ENCODE peak calls at places on chromosomes 11 and 22, in five cellular contexts. One of them, this sample, is unnamed.
A peak's percentile ranks its signal among the peaks of the same experiment; 100 is the strongest.

GRCh38 chr11:18802381-18803257 is 11.0 kb upstream of the PTPN5 start:
- DNase-seq in ovary: no peak
- DNase-seq in right atrium auricular region: no peak
- DNase-seq in tibial nerve: no peak
- DNase-seq in mucosa of descending colon: peak; percentile 72
- DNase-seq in this sample: peak; percentile 70

GRCh38 chr11:106076421-106076922 is 675 bp downstream of the KBTBD3 start:
- DNase-seq in ovary: no peak
- DNase-seq in right atrium auricular region: no peak
- DNase-seq in tibial nerve: no peak
- DNase-seq in mucosa of descending colon: peak; percentile 41
- DNase-seq in this sample: no peak

GRCh38 chr11:92399702-92400101 is 175.1 kb downstream of the FAT3 start:
- DNase-seq in ovary: no peak
- DNase-seq in right atrium auricular region: no peak
- DNase-seq in tibial nerve: no peak
- DNase-seq in mucosa of descending colon: no peak
- DNase-seq in this sample: no peak

GRCh38 chr11:1751521-1751921 is 1.1 kb upstream of the IFITM10 start:
- DNase-seq in ovary: no peak
- DNase-seq in right atrium auricular region: no peak
- DNase-seq in tibial nerve: no peak
- DNase-seq in mucosa of descending colon: no peak
- DNase-seq in this sample: no peak

GRCh38 chr11:70463478-70464255 is 65.3 kb downstream of the CTTN start:
- DNase-seq in ovary: no peak
- DNase-seq in right atrium auricular region: no peak
- DNase-seq in tibial nerve: no peak
- DNase-seq in mucosa of descending colon: no peak
- DNase-seq in this sample: no peak

GRCh38 chr22:44735518-44736428 is 16.6 kb upstream of the ARHGAP8 start:
- DNase-seq in ovary: peak; percentile 83
- DNase-seq in right atrium auricular region: peak; percentile 77
- DNase-seq in tibial nerve: peak; percentile 70
- DNase-seq in mucosa of descending colon: peak; percentile 94
- DNase-seq in this sample: peak; percentile 24

GRCh38 chr11:128904872-128905344 is 13.8 kb downstream of the KCNJ5 start:
- DNase-seq in ovary: no peak
- DNase-seq in right atrium auricular region: no peak
- DNase-seq in tibial nerve: no peak
- DNase-seq in mucosa of descending colon: peak; percentile 29
- DNase-seq in this sample: peak; percentile 32

GRCh38 chr11:125429807-125430678 is 66.0 kb downstream of the FEZ1 start:
- DNase-seq in ovary: no peak
- DNase-seq in right atrium auricular region: no peak
- DNase-seq in tibial nerve: no peak
- DNase-seq in mucosa of descending colon: no peak
- DNase-seq in this sample: no peak

GRCh38 chr11:97007283-97007682 is 617.5 kb downstream of the JRKL start:
- DNase-seq in ovary: no peak
- DNase-seq in right atrium auricular region: no peak
- DNase-seq in tibial nerve: no peak
- DNase-seq in mucosa of descending colon: no peak
- DNase-seq in this sample: no peak

GRCh38 chr11:110613526-110613925 is 98.7 kb downstream of the ARHGAP20 start:
- DNase-seq in ovary: no peak
- DNase-seq in right atrium auricular region: no peak
- DNase-seq in tibial nerve: no peak
- DNase-seq in mucosa of descending colon: no peak
- DNase-seq in this sample: no peak

GRCh38 chr11:66106786-66107599 is 36.9 kb downstream of the PACS1 start:
- DNase-seq in ovary: no peak
- DNase-seq in right atrium auricular region: no peak
- DNase-seq in tibial nerve: no peak
- DNase-seq in mucosa of descending colon: no peak
- DNase-seq in this sample: no peak

GRCh38 chr11:121105063-121105480 is 4.0 kb downstream of the TECTA start:
- DNase-seq in ovary: peak; percentile 52
- DNase-seq in right atrium auricular region: peak; percentile 69
- DNase-seq in tibial nerve: peak; percentile 41
- DNase-seq in mucosa of descending colon: peak; percentile 21
- DNase-seq in this sample: no peak

GRCh38 chr11:119373917-119374631 is 7.4 kb downstream of the USP2 start:
- DNase-seq in ovary: peak; percentile 64
- DNase-seq in right atrium auricular region: no peak
- DNase-seq in tibial nerve: peak; percentile 52
- DNase-seq in mucosa of descending colon: peak; percentile 89
- DNase-seq in this sample: peak; percentile 70

GRCh38 chr11:82733444-82734119 is at the start of gene FAM181B:
- DNase-seq in ovary: peak; percentile 52
- DNase-seq in right atrium auricular region: no peak
- DNase-seq in tibial nerve: peak; percentile 37
- DNase-seq in mucosa of descending colon: peak; percentile 42
- DNase-seq in this sample: peak; percentile 25

GRCh38 chr11:66607126-66607834 is 9.2 kb upstream of the RBM14 start:
- DNase-seq in ovary: peak; percentile 86
- DNase-seq in right atrium auricular region: peak; percentile 91
- DNase-seq in tibial nerve: peak; percentile 60
- DNase-seq in mucosa of descending colon: peak; percentile 83
- DNase-seq in this sample: peak; percentile 89

GRCh38 chr11:22659783-22660182 is 6.6 kb upstream of the GAS2 start:
- DNase-seq in ovary: no peak
- DNase-seq in right atrium auricular region: no peak
- DNase-seq in tibial nerve: no peak
- DNase-seq in mucosa of descending colon: no peak
- DNase-seq in this sample: no peak

GRCh38 chr11:84812351-84813083 is 814.6 kb downstream of the DLG2 start:
- DNase-seq in ovary: no peak
- DNase-seq in right atrium auricular region: no peak
- DNase-seq in tibial nerve: no peak
- DNase-seq in mucosa of descending colon: no peak
- DNase-seq in this sample: no peak

GRCh38 chr11:126640186-126640585 is 284.7 kb downstream of the ST3GAL4 start:
- DNase-seq in ovary: no peak
- DNase-seq in right atrium auricular region: no peak
- DNase-seq in tibial nerve: no peak
- DNase-seq in mucosa of descending colon: no peak
- DNase-seq in this sample: no peak

GRCh38 chr11:71446150-71446549 is 2.0 kb downstream of the DHCR7 start:
- DNase-seq in ovary: no peak
- DNase-seq in right atrium auricular region: no peak
- DNase-seq in tibial nerve: no peak
- DNase-seq in mucosa of descending colon: no peak
- DNase-seq in this sample: no peak

GRCh38 chr11:134414772-134415765 is 3.0 kb upstream of the B3GAT1 start:
- DNase-seq in ovary: no peak
- DNase-seq in right atrium auricular region: no peak
- DNase-seq in tibial nerve: no peak
- DNase-seq in mucosa of descending colon: no peak
- DNase-seq in this sample: no peak

GRCh38 chr11:17683378-17684161 is 35.8 kb upstream of the MYOD1 start:
- DNase-seq in ovary: no peak
- DNase-seq in right atrium auricular region: no peak
- DNase-seq in tibial nerve: no peak
- DNase-seq in mucosa of descending colon: no peak
- DNase-seq in this sample: peak; percentile 91

GRCh38 chr11:13965337-13965736 is 2.8 kb downstream of the SPON1 start:
- DNase-seq in ovary: no peak
- DNase-seq in right atrium auricular region: no peak
- DNase-seq in tibial nerve: no peak
- DNase-seq in mucosa of descending colon: peak; percentile 85
- DNase-seq in this sample: no peak

GRCh38 chr11:32309541-32310217 is 125.7 kb downstream of the WT1 start:
- DNase-seq in ovary: no peak
- DNase-seq in right atrium auricular region: no peak
- DNase-seq in tibial nerve: no peak
- DNase-seq in mucosa of descending colon: no peak
- DNase-seq in this sample: no peak

GRCh38 chr11:8043756-8044155 is 37.3 kb upstream of the TUB start:
- DNase-seq in ovary: no peak
- DNase-seq in right atrium auricular region: no peak
- DNase-seq in tibial nerve: no peak
- DNase-seq in mucosa of descending colon: no peak
- DNase-seq in this sample: no peak

GRCh38 chr11:70210516-70210915 is 7.4 kb downstream of the FADD start:
- DNase-seq in ovary: no peak
- DNase-seq in right atrium auricular region: no peak
- DNase-seq in tibial nerve: no peak
- DNase-seq in mucosa of descending colon: no peak
- DNase-seq in this sample: no peak

GRCh38 chr11:31783264-31783663 is 27.9 kb downstream of the PAX6 start:
- DNase-seq in ovary: no peak
- DNase-seq in right atrium auricular region: no peak
- DNase-seq in tibial nerve: no peak
- DNase-seq in mucosa of descending colon: no peak
- DNase-seq in this sample: no peak

GRCh38 chr22:41746563-41747400 is 47.5 kb downstream of the MEI1 start:
- DNase-seq in ovary: peak; percentile 60
- DNase-seq in right atrium auricular region: peak; percentile 69
- DNase-seq in tibial nerve: peak; percentile 24
- DNase-seq in mucosa of descending colon: peak; percentile 87
- DNase-seq in this sample: peak; percentile 86

GRCh38 chr11:3086114-3086513 is 28.9 kb upstream of the CARS1 start:
- DNase-seq in ovary: no peak
- DNase-seq in right atrium auricular region: no peak
- DNase-seq in tibial nerve: no peak
- DNase-seq in mucosa of descending colon: no peak
- DNase-seq in this sample: no peak

GRCh38 chr11:12461516-12461915 is 84.1 kb downstream of the PARVA start:
- DNase-seq in ovary: no peak
- DNase-seq in right atrium auricular region: no peak
- DNase-seq in tibial nerve: no peak
- DNase-seq in mucosa of descending colon: no peak
- DNase-seq in this sample: no peak

GRCh38 chr11:73143126-73143838 is 1.2 kb upstream of the FCHSD2 start:
- DNase-seq in ovary: no peak
- DNase-seq in right atrium auricular region: no peak
- DNase-seq in tibial nerve: no peak
- DNase-seq in mucosa of descending colon: peak; percentile 59
- DNase-seq in this sample: no peak

GRCh38 chr11:130369141-130369691 is 54.5 kb upstream of the ZBTB44 start:
- DNase-seq in ovary: no peak
- DNase-seq in right atrium auricular region: no peak
- DNase-seq in tibial nerve: no peak
- DNase-seq in mucosa of descending colon: no peak
- DNase-seq in this sample: no peak

GRCh38 chr11:79543101-79543500 is 102.3 kb upstream of the TENM4 start:
- DNase-seq in ovary: no peak
- DNase-seq in right atrium auricular region: no peak
- DNase-seq in tibial nerve: no peak
- DNase-seq in mucosa of descending colon: no peak
- DNase-seq in this sample: no peak

GRCh38 chr11:57303280-57303989 is 21.3 kb downstream of the TNKS1BP1 start:
- DNase-seq in ovary: no peak
- DNase-seq in right atrium auricular region: no peak
- DNase-seq in tibial nerve: no peak
- DNase-seq in mucosa of descending colon: no peak
- DNase-seq in this sample: no peak

DNA sequence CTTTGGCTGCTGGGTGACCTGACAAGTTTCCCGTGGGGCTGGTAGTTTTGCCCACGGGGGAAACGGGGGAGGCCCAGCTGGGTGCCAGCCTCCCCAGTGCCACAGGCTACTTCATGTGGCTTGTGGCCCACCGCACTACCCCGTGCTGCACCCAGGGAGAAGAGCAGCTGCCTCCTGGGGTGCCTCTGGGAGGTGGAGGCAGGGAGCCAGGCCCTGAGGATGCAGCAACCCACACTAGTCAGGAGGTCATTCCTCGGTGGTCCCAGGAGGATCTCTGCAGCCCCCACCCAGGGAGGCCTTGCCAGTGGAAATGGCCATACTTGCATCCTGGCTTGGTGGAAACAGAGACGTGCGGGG is 3.5 kb downstream of the PIM3 start:
- DNase-seq in ovary: no peak
- DNase-seq in right atrium auricular region: no peak
- DNase-seq in tibial nerve: peak; percentile 12
- DNase-seq in mucosa of descending colon: peak; percentile 20
- DNase-seq in this sample: no peak
- H3K4me3 ChIP-seq in ovary: no peak overlapping the region
- H3K4me3 ChIP-seq in right atrium auricular region: no peak overlapping the region
- H3K4me3 ChIP-seq in tibial nerve: no peak overlapping the region
- H3K4me3 ChIP-seq in mucosa of descending colon: no peak overlapping the region
- H3K4me3 ChIP-seq in this sample: no peak overlapping the region

GRCh38 chr22:24954114-24954463 is 1.6 kb downstream of the KIAA1671 start:
- DNase-seq in ovary: no peak
- DNase-seq in right atrium auricular region: no peak
- DNase-seq in tibial nerve: no peak
- DNase-seq in mucosa of descending colon: no peak
- DNase-seq in this sample: no peak

GRCh38 chr22:24952837-24953293 is 349 bp downstream of the KIAA1671 start:
- DNase-seq in ovary: peak; percentile 68
- DNase-seq in right atrium auricular region: no peak
- DNase-seq in tibial nerve: no peak
- DNase-seq in mucosa of descending colon: peak; percentile 65
- DNase-seq in this sample: peak; percentile 64

GRCh38 chr22:24950272-24950902 is 2.1 kb upstream of the KIAA1671 start:
- DNase-seq in ovary: no peak
- DNase-seq in right atrium auricular region: no peak
- DNase-seq in tibial nerve: no peak
- DNase-seq in mucosa of descending colon: no peak
- DNase-seq in this sample: no peak

GRCh38 chr22:24953294-24954113 is 988 bp downstream of the KIAA1671 start:
- DNase-seq in ovary: peak; percentile 48
- DNase-seq in right atrium auricular region: no peak
- DNase-seq in tibial nerve: no peak
- DNase-seq in mucosa of descending colon: peak; percentile 64
- DNase-seq in this sample: no peak

GRCh38 chr22:24951942-24952836 is at the start of gene KIAA1671:
- DNase-seq in ovary: peak; percentile 92
- DNase-seq in right atrium auricular region: peak; percentile 82
- DNase-seq in tibial nerve: peak; percentile 76
- DNase-seq in mucosa of descending colon: peak; percentile 90
- DNase-seq in this sample: peak; percentile 51
- H3K4me3 ChIP-seq in ovary: peak within 1 kb of the TSS; percentile 54
- H3K4me3 ChIP-seq in right atrium auricular region: peak within 1 kb of the TSS; percentile 60
- H3K4me3 ChIP-seq in tibial nerve: peak within 1 kb of the TSS; percentile 71
- H3K4me3 ChIP-seq in mucosa of descending colon: peak within 1 kb of the TSS; percentile 37
- H3K4me3 ChIP-seq in this sample: peak within 1 kb of the TSS; percentile 66

GRCh38 chr11:44015624-44016007 is 32.2 kb upstream of the ACCSL start:
- DNase-seq in ovary: no peak
- DNase-seq in right atrium auricular region: no peak
- DNase-seq in tibial nerve: no peak
- DNase-seq in mucosa of descending colon: no peak
- DNase-seq in this sample: no peak
- H3K4me3 ChIP-seq in ovary: no peak overlapping the region
- H3K4me3 ChIP-seq in right atrium auricular region: no peak overlapping the region
- H3K4me3 ChIP-seq in tibial nerve: no peak overlapping the region
- H3K4me3 ChIP-seq in mucosa of descending colon: no peak overlapping the region
- H3K4me3 ChIP-seq in this sample: no peak overlapping the region

DNA sequence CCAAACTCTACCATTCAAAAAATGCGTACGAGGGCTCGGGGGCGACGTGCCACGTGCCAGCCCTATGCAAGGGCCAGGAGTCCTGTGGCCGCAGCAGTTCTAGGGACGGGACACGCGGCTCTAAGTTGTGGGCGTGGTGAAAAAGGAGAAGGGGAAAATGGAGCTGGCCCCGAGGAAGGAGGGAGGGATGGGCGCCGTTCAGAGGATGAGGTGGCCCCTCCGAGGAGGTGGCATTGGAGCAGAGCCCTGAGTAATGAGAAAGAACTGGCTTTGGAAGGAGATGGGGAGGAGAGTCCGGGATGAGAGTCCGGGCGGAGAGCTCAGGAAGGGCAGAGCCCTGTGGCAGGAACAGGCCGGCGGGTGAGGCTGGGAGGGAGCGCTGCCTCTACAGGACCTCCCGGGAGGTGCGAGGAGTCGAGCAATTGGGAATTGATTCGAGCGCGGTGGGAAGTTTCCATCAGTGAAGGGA is 21.0 kb downstream of the OTUB1 start:
- DNase-seq in ovary: no peak
- DNase-seq in right atrium auricular region: peak; percentile 61
- DNase-seq in tibial nerve: no peak
- DNase-seq in mucosa of descending colon: no peak
- DNase-seq in this sample: no peak
- H3K4me3 ChIP-seq in ovary: peak overlapping the region; percentile 37
- H3K4me3 ChIP-seq in right atrium auricular region: peak overlapping the region; percentile 19
- H3K4me3 ChIP-seq in tibial nerve: peak overlapping the region; percentile 35
- H3K4me3 ChIP-seq in mucosa of descending colon: no peak overlapping the region
- H3K4me3 ChIP-seq in this sample: peak overlapping the region; percentile 20

This sample was measured in astrocyte of the spinal cord.